ENCODE peak calls at places on chromosomes 7 and 10, in ten cellular contexts. One of them, this sample, is unnamed. For H3K36me3 and H3K4me1, the result is how much of the 10 kb centered on the place peaks cover.

GRCh38 chr7:35760082-35760770 is 40.6 kb upstream of the SEPTIN7 start:
- DNase-seq in upper lobe of right lung: no peak
- DNase-seq in breast epithelium: no peak
- DNase-seq in H1: no peak
- DNase-seq in ovary: no peak
- DNase-seq in mucosa of descending colon: no peak
- DNase-seq in mammary epithelial cell: no peak
- DNase-seq in psoas muscle: no peak
- DNase-seq in GM23338: no peak
- DNase-seq in BE2C: no peak
- DNase-seq in this sample: no peak

GRCh38 chr7:131621652-131622051 is 65.2 kb upstream of the PODXL start:
- DNase-seq in upper lobe of right lung: no peak
- DNase-seq in breast epithelium: no peak
- DNase-seq in H1: no peak
- DNase-seq in ovary: no peak
- DNase-seq in mucosa of descending colon: no peak
- DNase-seq in mammary epithelial cell: no peak
- DNase-seq in psoas muscle: no peak
- DNase-seq in GM23338: no peak
- DNase-seq in BE2C: no peak
- DNase-seq in this sample: no peak

GRCh38 chr10:102604379-102604960 is 39.8 kb upstream of the TRIM8 start:
- DNase-seq in upper lobe of right lung: no peak
- DNase-seq in breast epithelium: no peak
- DNase-seq in H1: no peak
- DNase-seq in ovary: no peak
- DNase-seq in mucosa of descending colon: no peak
- DNase-seq in mammary epithelial cell: peak
- DNase-seq in psoas muscle: no peak
- DNase-seq in GM23338: no peak
- DNase-seq in BE2C: no peak
- DNase-seq in this sample: no peak

GRCh38 chr10:77287647-77288120 is 349.9 kb downstream of the KCNMA1 start:
- DNase-seq in upper lobe of right lung: no peak
- DNase-seq in breast epithelium: no peak
- DNase-seq in H1: no peak
- DNase-seq in ovary: no peak
- DNase-seq in mucosa of descending colon: peak
- DNase-seq in mammary epithelial cell: no peak
- DNase-seq in psoas muscle: no peak
- DNase-seq in GM23338: no peak
- DNase-seq in BE2C: no peak
- DNase-seq in this sample: no peak

GRCh38 chr10:59508956-59509355 is 146.6 kb upstream of the FAM13C start:
- DNase-seq in upper lobe of right lung: no peak
- DNase-seq in breast epithelium: no peak
- DNase-seq in H1: no peak
- DNase-seq in ovary: no peak
- DNase-seq in mucosa of descending colon: no peak
- DNase-seq in mammary epithelial cell: no peak
- DNase-seq in psoas muscle: no peak
- DNase-seq in GM23338: no peak
- DNase-seq in BE2C: no peak
- DNase-seq in this sample: no peak

GRCh38 chr10:79063071-79063491 is 5.7 kb upstream of the ZMIZ1 start:
- DNase-seq in upper lobe of right lung: peak
- DNase-seq in breast epithelium: peak
- DNase-seq in H1: no peak
- DNase-seq in ovary: peak
- DNase-seq in mucosa of descending colon: peak
- DNase-seq in mammary epithelial cell: no peak
- DNase-seq in psoas muscle: peak
- DNase-seq in GM23338: no peak
- DNase-seq in BE2C: peak
- DNase-seq in this sample: peak

GRCh38 chr10:27481486-27481885 is 22.6 kb upstream of the RAB18 start:
- DNase-seq in upper lobe of right lung: no peak
- DNase-seq in breast epithelium: no peak
- DNase-seq in H1: no peak
- DNase-seq in ovary: no peak
- DNase-seq in mucosa of descending colon: no peak
- DNase-seq in mammary epithelial cell: peak
- DNase-seq in psoas muscle: no peak
- DNase-seq in GM23338: no peak
- DNase-seq in BE2C: no peak
- DNase-seq in this sample: no peak

GRCh38 chr7:151736403-151736909 is 140.5 kb downstream of the PRKAG2 start:
- DNase-seq in upper lobe of right lung: no peak
- DNase-seq in breast epithelium: peak
- DNase-seq in H1: peak
- DNase-seq in ovary: peak
- DNase-seq in mucosa of descending colon: peak
- DNase-seq in mammary epithelial cell: peak
- DNase-seq in psoas muscle: peak
- DNase-seq in GM23338: peak
- DNase-seq in BE2C: peak
- DNase-seq in this sample: peak

GRCh38 chr10:74206727-74207126 is 55.7 kb downstream of the ADK start:
- DNase-seq in upper lobe of right lung: peak
- DNase-seq in breast epithelium: peak
- DNase-seq in H1: no peak
- DNase-seq in ovary: no peak
- DNase-seq in mucosa of descending colon: no peak
- DNase-seq in mammary epithelial cell: peak
- DNase-seq in psoas muscle: peak
- DNase-seq in GM23338: no peak
- DNase-seq in BE2C: no peak
- DNase-seq in this sample: no peak

GRCh38 chr7:43953071-43953470 is 26.8 kb downstream of the UBE2D4 start:
- DNase-seq in upper lobe of right lung: no peak
- DNase-seq in breast epithelium: no peak
- DNase-seq in H1: no peak
- DNase-seq in ovary: no peak
- DNase-seq in mucosa of descending colon: no peak
- DNase-seq in mammary epithelial cell: no peak
- DNase-seq in psoas muscle: no peak
- DNase-seq in GM23338: no peak
- DNase-seq in BE2C: no peak
- DNase-seq in this sample: no peak

GRCh38 chr10:6212806-6213205 is 10.1 kb downstream of the PFKFB3 start:
- DNase-seq in upper lobe of right lung: no peak
- DNase-seq in breast epithelium: no peak
- DNase-seq in H1: no peak
- DNase-seq in ovary: peak
- DNase-seq in mucosa of descending colon: no peak
- DNase-seq in mammary epithelial cell: no peak
- DNase-seq in psoas muscle: no peak
- DNase-seq in GM23338: no peak
- DNase-seq in BE2C: no peak
- DNase-seq in this sample: no peak
- H3K36me3 ChIP-seq in upper lobe of right lung: under half
- H3K36me3 ChIP-seq in breast epithelium: under half
- H3K36me3 ChIP-seq in H1: under half
- H3K36me3 ChIP-seq in ovary: under half
- H3K36me3 ChIP-seq in mucosa of descending colon: under half
- H3K36me3 ChIP-seq in mammary epithelial cell: under half
- H3K36me3 ChIP-seq in psoas muscle: under half
- H3K36me3 ChIP-seq in GM23338: under half
- H3K36me3 ChIP-seq in BE2C: under half
- H3K36me3 ChIP-seq in this sample: half or more

DNA sequence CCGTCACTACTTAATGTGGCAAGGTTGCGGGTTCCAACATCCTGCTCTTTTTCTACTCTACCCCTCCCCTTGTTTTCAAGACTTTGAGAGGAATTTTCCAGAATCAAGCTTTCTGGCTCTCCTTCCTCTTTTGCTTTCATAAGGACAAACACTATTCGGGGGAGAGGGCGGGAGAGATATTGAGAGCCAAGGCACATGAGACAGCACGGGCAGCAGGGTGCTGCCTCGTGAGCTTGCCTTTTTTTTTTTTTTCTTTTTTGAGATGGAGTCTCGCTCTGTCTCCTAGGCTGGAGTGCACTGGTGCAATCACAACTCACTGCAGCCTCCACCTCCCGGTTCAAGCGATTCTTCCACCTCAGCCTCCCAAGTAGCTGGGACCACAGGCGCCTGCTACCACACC is 6.8 kb upstream of the PFKFB3 start:
- DNase-seq in upper lobe of right lung: no peak
- DNase-seq in breast epithelium: no peak
- DNase-seq in H1: no peak
- DNase-seq in ovary: peak
- DNase-seq in mucosa of descending colon: peak
- DNase-seq in mammary epithelial cell: no peak
- DNase-seq in psoas muscle: no peak
- DNase-seq in GM23338: no peak
- DNase-seq in BE2C: no peak
- DNase-seq in this sample: no peak
- H3K4me1 ChIP-seq in upper lobe of right lung: under half
- H3K4me1 ChIP-seq in breast epithelium: under half
- H3K4me1 ChIP-seq in H1: under half
- H3K4me1 ChIP-seq in ovary: under half
- H3K4me1 ChIP-seq in mucosa of descending colon: under half
- H3K4me1 ChIP-seq in mammary epithelial cell: under half
- H3K4me1 ChIP-seq in psoas muscle: half or more
- H3K4me1 ChIP-seq in GM23338: under half
- H3K4me1 ChIP-seq in BE2C: under half
- H3K4me1 ChIP-seq in this sample: half or more

DNA sequence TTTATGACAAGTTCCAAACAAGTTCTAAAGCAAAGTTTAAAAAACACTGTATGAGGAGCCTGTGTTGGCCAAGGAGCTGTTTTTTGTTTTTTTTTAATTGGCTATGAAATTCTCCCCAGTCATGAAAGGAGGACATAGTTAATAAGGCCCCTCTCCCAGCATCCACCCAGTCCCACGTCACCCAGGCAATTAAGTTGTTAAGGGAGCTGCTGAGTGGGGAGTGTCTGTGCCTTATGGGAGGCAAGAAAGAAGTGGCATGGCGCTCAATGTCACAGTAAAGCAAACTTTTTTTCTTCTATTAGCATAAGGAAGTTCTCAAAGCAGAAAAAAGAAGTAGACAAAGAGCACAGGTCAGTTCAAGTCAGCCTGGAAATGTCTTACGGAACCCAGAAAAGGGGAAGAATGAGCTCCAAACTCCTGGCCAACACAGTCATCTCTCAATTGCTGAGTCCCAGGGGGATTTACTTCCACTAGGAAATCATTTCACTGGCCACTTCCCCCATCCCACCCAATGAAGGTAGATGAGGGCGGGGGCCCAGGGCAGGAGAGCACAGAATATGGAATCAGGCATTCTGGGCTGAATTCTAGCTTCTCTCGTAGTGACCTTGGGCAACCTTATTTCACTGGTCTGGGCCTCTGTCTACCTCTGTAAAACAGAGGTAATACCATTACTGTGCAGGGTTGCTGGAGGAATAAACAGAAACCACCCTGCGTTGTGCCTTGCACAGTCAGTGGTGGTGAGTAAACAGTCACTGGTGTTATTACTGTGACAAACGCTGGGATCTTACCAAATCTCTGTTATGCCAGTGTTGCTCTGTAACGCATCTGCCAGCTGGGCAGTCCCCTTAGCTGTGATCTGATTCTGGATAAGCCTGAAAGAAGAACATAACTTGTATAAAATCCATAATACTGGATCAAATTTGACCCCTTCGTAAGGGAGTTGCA is 49.7 kb downstream of the NOD1 start:
- DNase-seq in upper lobe of right lung: no peak
- DNase-seq in breast epithelium: no peak
- DNase-seq in H1: no peak
- DNase-seq in ovary: no peak
- DNase-seq in mucosa of descending colon: peak
- DNase-seq in mammary epithelial cell: no peak
- DNase-seq in psoas muscle: no peak
- DNase-seq in GM23338: no peak
- DNase-seq in BE2C: no peak
- DNase-seq in this sample: no peak
- H3K36me3 ChIP-seq in upper lobe of right lung: half or more
- H3K36me3 ChIP-seq in breast epithelium: under half
- H3K36me3 ChIP-seq in H1: under half
- H3K36me3 ChIP-seq in ovary: under half
- H3K36me3 ChIP-seq in mucosa of descending colon: under half
- H3K36me3 ChIP-seq in mammary epithelial cell: under half
- H3K36me3 ChIP-seq in psoas muscle: under half
- H3K36me3 ChIP-seq in GM23338: under half
- H3K36me3 ChIP-seq in BE2C: under half
- H3K36me3 ChIP-seq in this sample: half or more

GRCh38 chr10:124093076-124093773 is at the start of gene CHST15:
- DNase-seq in upper lobe of right lung: peak
- DNase-seq in breast epithelium: peak
- DNase-seq in H1: peak
- DNase-seq in ovary: peak
- DNase-seq in mucosa of descending colon: peak
- DNase-seq in mammary epithelial cell: peak
- DNase-seq in psoas muscle: peak
- DNase-seq in GM23338: peak
- DNase-seq in BE2C: peak
- DNase-seq in this sample: peak
- H3K4me1 ChIP-seq in upper lobe of right lung: under half
- H3K4me1 ChIP-seq in breast epithelium: under half
- H3K4me1 ChIP-seq in H1: under half
- H3K4me1 ChIP-seq in ovary: under half
- H3K4me1 ChIP-seq in mucosa of descending colon: under half
- H3K4me1 ChIP-seq in mammary epithelial cell: under half
- H3K4me1 ChIP-seq in psoas muscle: under half
- H3K4me1 ChIP-seq in GM23338: under half
- H3K4me1 ChIP-seq in BE2C: under half
- H3K4me1 ChIP-seq in this sample: half or more

GRCh38 chr10:3105905-3106304 is 38.6 kb downstream of the PFKP start:
- DNase-seq in upper lobe of right lung: no peak
- DNase-seq in breast epithelium: no peak
- DNase-seq in H1: no peak
- DNase-seq in ovary: no peak
- DNase-seq in mucosa of descending colon: no peak
- DNase-seq in mammary epithelial cell: no peak
- DNase-seq in psoas muscle: no peak
- DNase-seq in GM23338: no peak
- DNase-seq in BE2C: no peak
- DNase-seq in this sample: no peak
- H3K36me3 ChIP-seq in upper lobe of right lung: under half
- H3K36me3 ChIP-seq in breast epithelium: under half
- H3K36me3 ChIP-seq in H1: under half
- H3K36me3 ChIP-seq in ovary: under half
- H3K36me3 ChIP-seq in mucosa of descending colon: under half
- H3K36me3 ChIP-seq in mammary epithelial cell: half or more
- H3K36me3 ChIP-seq in psoas muscle: under half
- H3K36me3 ChIP-seq in GM23338: under half
- H3K36me3 ChIP-seq in BE2C: under half
- H3K36me3 ChIP-seq in this sample: half or more

This sample was measured in left lung.